ENCODE peak calls at places on chromosomes 13 and 19, in five cellular contexts. Z, R, D, G and J are unnamed samples.

GRCh38 chr19:5131866-5132561 is 163.1 kb downstream of the KDM4B start:
- DNase-seq in Z (no peak), G (no peak), D (peak), R (no peak), J (peak)

GRCh38 chr19:17069249-17069648 is 6.0 kb downstream of the HAUS8 start:
- DNase-seq in Z (no peak), G (no peak), D (no peak), R (no peak), J (no peak)

GRCh38 chr19:39679056-39679790 is 23.5 kb downstream of the LGALS16 start:
- DNase-seq in D (no peak), G (peak), R (no peak), Z (no peak), J (peak)

GRCh38 chr13:39965309-39965708 is 309.8 kb downstream of the COG6 start:
- DNase-seq in R (no peak), G (no peak), D (no peak), Z (no peak), J (no peak)

GRCh38 chr19:296476-297225 is 5.4 kb upstream of the PLPP2 start:
- DNase-seq in R (no peak), Z (peak), G (no peak), D (no peak), J (no peak)

GRCh38 chr19:5155586-5156210 is 184.9 kb downstream of the PTPRS start:
- DNase-seq in D (no peak), R (no peak), Z (no peak), G (peak), J (no peak)

GRCh38 chr19:3129112-3129511 is 6.7 kb upstream of the GNA15 start:
- DNase-seq in G (no peak), Z (no peak), R (peak), D (no peak), J (no peak)

GRCh38 chr19:33463194-33463593 is 58.4 kb downstream of the PEPD start:
- DNase-seq in D (no peak), G (no peak), R (no peak), Z (peak), J (no peak)

GRCh38 chr19:41930926-41931592 is 2.8 kb upstream of the ERFL start:
- DNase-seq in D (no peak), Z (no peak), R (no peak), G (no peak), J (no peak)

GRCh38 chr19:10228925-10229324 is 2.2 kb downstream of the S1PR2 start:
- DNase-seq in G (peak), Z (no peak), D (no peak), R (peak), J (peak)

GRCh38 chr13:80341098-80341701 is at the start of gene SPRY2:
- DNase-seq in R (peak), D (peak), Z (peak), G (peak), J (peak)

GRCh38 chr19:57769345-57770131 is at the start of gene ZNF586:
- DNase-seq in R (peak), D (peak), Z (peak), G (peak), J (peak)

GRCh38 chr13:45361596-45362206 is 20.7 kb upstream of the TPT1 start:
- DNase-seq in G (no peak), Z (no peak), R (peak), D (no peak), J (no peak)

GRCh38 chr13:83798731-83799130 is 83.5 kb downstream of the SLITRK1 start:
- DNase-seq in Z (no peak), G (no peak), R (peak), D (no peak), J (no peak)

GRCh38 chr13:44399045-44399444 is 25.4 kb downstream of the SERP2 start:
- DNase-seq in D (no peak), R (no peak), Z (no peak), G (no peak), J (no peak)

GRCh38 chr19:55980415-55980814 is 6.2 kb upstream of the NLRP5 start:
- DNase-seq in D (no peak), G (no peak), Z (no peak), R (no peak), J (no peak)

GRCh38 chr13:31875134-31875533 is 135.8 kb downstream of the RXFP2 start:
- DNase-seq in G (no peak), R (peak), D (no peak), Z (no peak), J (no peak)

GRCh38 chr13:26695360-26695705 is 65.3 kb downstream of the GPR12 start:
- DNase-seq in R (no peak), Z (no peak), G (no peak), D (no peak), J (no peak)

GRCh38 chr19:49338023-49338677 is 2.9 kb downstream of the CD37 start:
- DNase-seq in G (peak), R (no peak), Z (no peak), D (no peak), J (no peak)

GRCh38 chr13:60047943-60048342 is 115.8 kb downstream of the DIAPH3 start:
- DNase-seq in G (no peak), Z (no peak), D (no peak), R (peak), J (no peak)

GRCh38 chr19:3986260-3987041 is 1.2 kb upstream of the EEF2 start:
- DNase-seq in D (peak), R (peak), Z (no peak), G (no peak), J (no peak)

DNA sequence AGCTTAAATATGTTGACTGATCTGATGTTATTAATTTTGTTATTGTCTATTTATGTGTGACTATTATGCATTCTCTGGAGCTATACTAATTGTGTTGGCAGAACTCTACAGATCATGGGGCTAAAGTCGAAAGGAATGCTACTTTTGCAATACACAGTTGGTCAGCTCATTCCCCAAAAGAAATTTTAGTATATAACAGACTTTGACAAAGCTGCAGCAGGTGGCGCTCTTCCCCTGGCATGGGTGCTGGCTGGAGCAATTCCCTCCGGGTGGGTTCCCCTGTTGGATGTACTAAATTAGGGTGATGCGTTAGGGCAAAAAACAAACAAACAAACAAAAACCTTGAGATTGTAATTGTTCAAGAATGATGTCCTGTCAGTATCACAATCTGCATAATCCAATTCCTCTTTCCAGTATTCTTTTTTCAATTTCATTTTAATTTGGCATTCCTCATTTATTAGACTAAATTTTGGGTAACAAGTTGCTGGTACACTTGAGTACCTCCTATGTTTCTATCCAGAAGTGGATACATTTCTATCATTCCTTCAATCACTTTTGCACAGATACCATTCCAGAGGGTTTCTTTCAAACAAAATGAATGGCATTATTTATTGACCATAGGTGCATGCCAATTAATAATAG is 322.8 kb upstream of the EDNRB start:
- DNase-seq in R (peak), Z (no peak), G (peak), D (no peak), J (peak)
- TF ChIP-seq CTCF in R (peak), Z (peak), G (peak), D (no peak), J (peak)

GRCh38 chr13:23899555-23899954 is 2.3 kb upstream of the C1QTNF9B start:
- DNase-seq in D (peak), G (peak), Z (no peak), R (peak), J (peak)
- TF ChIP-seq CTCF in D (peak), G (peak), Z (peak), R (peak), J (peak)

DNA sequence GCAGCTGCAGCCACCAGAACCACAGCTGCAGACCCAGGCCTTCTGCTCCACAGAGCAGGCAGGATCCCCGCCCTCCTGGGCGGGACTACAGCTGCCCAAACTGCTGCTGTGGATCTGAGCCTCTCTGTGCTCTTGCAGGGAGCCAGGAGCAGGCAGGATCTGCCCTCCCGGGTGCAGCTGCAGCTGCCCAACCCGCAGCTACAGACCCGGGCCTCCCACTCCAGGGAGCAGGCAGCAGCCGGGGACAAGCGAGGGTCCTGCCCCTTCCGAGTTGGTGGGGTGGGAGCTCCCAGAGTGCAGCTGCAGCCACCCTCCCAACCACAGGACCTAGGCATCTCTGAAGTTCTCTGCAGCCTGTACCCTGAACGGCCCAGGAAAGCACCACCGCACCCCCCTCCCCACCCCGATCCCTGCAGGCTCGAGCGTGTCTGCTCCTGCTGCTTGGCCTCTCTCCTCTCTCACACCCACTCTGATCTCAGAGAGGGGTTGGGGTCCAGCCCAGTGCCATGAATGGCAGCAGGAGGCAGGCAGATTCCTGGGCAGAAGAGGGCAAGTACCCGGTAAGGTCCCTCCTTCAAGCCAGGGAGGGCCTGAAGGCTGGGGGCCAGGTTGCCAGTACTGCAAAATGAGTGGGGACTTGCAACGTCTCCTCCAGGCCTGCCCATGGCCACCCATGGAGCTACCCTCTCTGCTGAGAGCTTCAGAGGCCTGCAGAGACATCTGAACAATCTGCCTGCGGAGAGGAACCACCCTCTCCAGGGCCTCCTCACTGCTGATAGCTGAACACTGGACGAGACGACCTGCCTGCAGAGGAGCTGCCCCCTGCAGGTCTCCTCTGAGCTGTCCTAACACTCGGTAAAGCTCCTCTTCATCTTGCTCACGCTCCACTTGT is 16.4 kb upstream of the EMP3 start:
- DNase-seq in Z (peak), D (no peak), R (peak), G (no peak), J (no peak)
- TF ChIP-seq CTCF in Z (no peak), D (no peak), R (peak), G (no peak), J (no peak)

GRCh38 chr13:110368408-110368807 is 61.3 kb downstream of the COL4A2 start:
- DNase-seq in D (no peak), Z (no peak), R (no peak), G (no peak), J (no peak)

GRCh38 chr13:110367620-110368019 is 60.5 kb downstream of the COL4A2 start:
- DNase-seq in D (no peak), G (no peak), Z (no peak), R (no peak), J (no peak)

GRCh38 chr13:110371550-110372465 is 64.7 kb downstream of the COL4A2 start:
- DNase-seq in G (no peak), D (no peak), R (peak), Z (no peak), J (no peak)

GRCh38 chr13:110366733-110367132 is 59.6 kb downstream of the COL4A2 start:
- DNase-seq in D (no peak), R (no peak), G (no peak), Z (no peak), J (no peak)

DNA sequence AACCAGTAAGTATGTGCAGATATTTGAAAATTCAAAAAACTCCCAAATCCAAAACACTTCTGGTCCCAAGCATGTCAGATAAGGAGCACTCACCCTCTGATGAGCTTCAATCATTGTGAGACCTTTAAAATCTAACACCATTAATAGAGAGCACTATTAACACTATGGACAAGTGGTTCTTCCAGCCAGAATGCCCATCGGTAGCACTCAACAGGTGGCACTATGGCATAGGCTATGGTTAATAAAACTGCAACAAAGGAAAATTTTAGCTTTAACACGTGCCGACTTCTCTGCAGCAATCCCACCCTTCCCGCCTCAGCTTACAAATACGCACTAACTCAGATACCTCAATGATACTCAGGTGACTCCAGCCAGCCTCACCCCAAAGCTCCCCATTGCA is 62.3 kb downstream of the COL4A2 start:
- DNase-seq in R (no peak), Z (no peak), G (no peak), D (no peak), J (no peak)
- TF ChIP-seq CTCF in R (no peak), Z (peak), G (no peak), D (no peak), J (no peak)

GRCh38 chr19:29612121-29612520 is 6.0 kb downstream of the POP4 start:
- DNase-seq in G (no peak), Z (peak), D (no peak), R (no peak), J (no peak)
- TF ChIP-seq CTCF in G (no peak), Z (no peak), D (no peak), R (no peak), J (no peak)